ENCODE peak calls at places on chromosomes 13 and 19, in six cellular contexts. One of them, this sample, is unnamed.

GRCh38 chr13:80161219-80161618 is 179.7 kb downstream of the SPRY2 start:
- DNase-seq in IMR-90: no peak
- DNase-seq in H9: no peak
- DNase-seq in neuronal stem cell: no peak
- DNase-seq in trophoblast cell: no peak
- DNase-seq in mesenchymal stem cell: no peak
- DNase-seq in this sample: no peak

GRCh38 chr19:18432275-18433038 is 5.5 kb downstream of the ISYNA1 start:
- DNase-seq in IMR-90: no peak
- DNase-seq in H9: no peak
- DNase-seq in neuronal stem cell: no peak
- DNase-seq in trophoblast cell: no peak
- DNase-seq in mesenchymal stem cell: peak; percentile 28
- DNase-seq in this sample: no peak

GRCh38 chr13:101115762-101116161 is 300.5 kb downstream of the NALCN start:
- DNase-seq in IMR-90: no peak
- DNase-seq in H9: peak; percentile 36
- DNase-seq in neuronal stem cell: no peak
- DNase-seq in trophoblast cell: no peak
- DNase-seq in mesenchymal stem cell: peak; percentile 28
- DNase-seq in this sample: no peak

GRCh38 chr13:79548886-79549285 is 67.9 kb downstream of the NDFIP2 start:
- DNase-seq in IMR-90: peak; percentile 11
- DNase-seq in H9: no peak
- DNase-seq in neuronal stem cell: no peak
- DNase-seq in trophoblast cell: no peak
- DNase-seq in mesenchymal stem cell: peak; percentile 45
- DNase-seq in this sample: no peak

GRCh38 chr19:1884719-1885334 is 469 bp downstream of the ABHD17A start:
- DNase-seq in IMR-90: no peak
- DNase-seq in H9: peak; percentile 30
- DNase-seq in neuronal stem cell: no peak
- DNase-seq in trophoblast cell: no peak
- DNase-seq in mesenchymal stem cell: peak; percentile 37
- DNase-seq in this sample: no peak

GRCh38 chr13:95624020-95624419 is 20.5 kb downstream of the DZIP1 start:
- DNase-seq in IMR-90: peak; percentile 64
- DNase-seq in H9: peak; percentile 36
- DNase-seq in neuronal stem cell: peak; percentile 51
- DNase-seq in trophoblast cell: peak; percentile 30
- DNase-seq in mesenchymal stem cell: peak; percentile 57
- DNase-seq in this sample: no peak

GRCh38 chr13:113672002-113672651 is 5.1 kb downstream of the GRK1 start:
- DNase-seq in IMR-90: no peak
- DNase-seq in H9: no peak
- DNase-seq in neuronal stem cell: no peak
- DNase-seq in trophoblast cell: no peak
- DNase-seq in mesenchymal stem cell: no peak
- DNase-seq in this sample: no peak

GRCh38 chr13:90545070-90545840 is 802.2 kb upstream of the MIR17HG start:
- DNase-seq in IMR-90: no peak
- DNase-seq in H9: no peak
- DNase-seq in neuronal stem cell: no peak
- DNase-seq in trophoblast cell: no peak
- DNase-seq in mesenchymal stem cell: no peak
- DNase-seq in this sample: no peak

GRCh38 chr13:59770451-59770850 is 393.3 kb downstream of the DIAPH3 start:
- DNase-seq in IMR-90: no peak
- DNase-seq in H9: no peak
- DNase-seq in neuronal stem cell: no peak
- DNase-seq in trophoblast cell: no peak
- DNase-seq in mesenchymal stem cell: no peak
- DNase-seq in this sample: no peak

GRCh38 chr13:32940601-32941000 is 75.6 kb upstream of the KL start:
- DNase-seq in IMR-90: peak; percentile 56
- DNase-seq in H9: no peak
- DNase-seq in neuronal stem cell: no peak
- DNase-seq in trophoblast cell: no peak
- DNase-seq in mesenchymal stem cell: peak; percentile 71
- DNase-seq in this sample: no peak

GRCh38 chr13:40617801-40618356 is 48.6 kb downstream of the FOXO1 start:
- DNase-seq in IMR-90: no peak
- DNase-seq in H9: no peak
- DNase-seq in neuronal stem cell: no peak
- DNase-seq in trophoblast cell: peak; percentile 34
- DNase-seq in mesenchymal stem cell: no peak
- DNase-seq in this sample: no peak

GRCh38 chr19:58568731-58569130 is 4.4 kb downstream of the MZF1 start:
- DNase-seq in IMR-90: no peak
- DNase-seq in H9: no peak
- DNase-seq in neuronal stem cell: no peak
- DNase-seq in trophoblast cell: no peak
- DNase-seq in mesenchymal stem cell: no peak
- DNase-seq in this sample: no peak

GRCh38 chr13:71499944-71500514 is 367.0 kb downstream of the DACH1 start:
- DNase-seq in IMR-90: no peak
- DNase-seq in H9: no peak
- DNase-seq in neuronal stem cell: no peak
- DNase-seq in trophoblast cell: no peak
- DNase-seq in mesenchymal stem cell: no peak
- DNase-seq in this sample: no peak

GRCh38 chr19:49145485-49146407 is 9.4 kb downstream of the HRC start:
- DNase-seq in IMR-90: peak; percentile 71
- DNase-seq in H9: peak; percentile 96
- DNase-seq in neuronal stem cell: peak; percentile 98
- DNase-seq in trophoblast cell: peak; percentile 45
- DNase-seq in mesenchymal stem cell: peak; percentile 83
- DNase-seq in this sample: peak; percentile 99

GRCh38 chr19:19211499-19212432 is at the start of gene NCAN:
- DNase-seq in IMR-90: no peak
- DNase-seq in H9: peak; percentile 47
- DNase-seq in neuronal stem cell: peak; percentile 42
- DNase-seq in trophoblast cell: no peak
- DNase-seq in mesenchymal stem cell: no peak
- DNase-seq in this sample: no peak

GRCh38 chr19:13734751-13735150 is 29.6 kb upstream of the MRI1 start:
- DNase-seq in IMR-90: no peak
- DNase-seq in H9: no peak
- DNase-seq in neuronal stem cell: no peak
- DNase-seq in trophoblast cell: no peak
- DNase-seq in mesenchymal stem cell: no peak
- DNase-seq in this sample: no peak

GRCh38 chr13:109654341-109655205 is 131.8 kb downstream of the IRS2 start:
- DNase-seq in IMR-90: no peak
- DNase-seq in H9: no peak
- DNase-seq in neuronal stem cell: no peak
- DNase-seq in trophoblast cell: no peak
- DNase-seq in mesenchymal stem cell: peak; percentile 55
- DNase-seq in this sample: no peak

GRCh38 chr13:32309812-32310706 is 5.1 kb downstream of the ZAR1L start:
- DNase-seq in IMR-90: peak; percentile 72
- DNase-seq in H9: peak; percentile 32
- DNase-seq in neuronal stem cell: peak; percentile 41
- DNase-seq in trophoblast cell: peak; percentile 16
- DNase-seq in mesenchymal stem cell: peak; percentile 65
- DNase-seq in this sample: no peak

GRCh38 chr19:55866521-55866920 is 30.2 kb downstream of the NLRP4 start:
- DNase-seq in IMR-90: no peak
- DNase-seq in H9: no peak
- DNase-seq in neuronal stem cell: no peak
- DNase-seq in trophoblast cell: no peak
- DNase-seq in mesenchymal stem cell: no peak
- DNase-seq in this sample: no peak

GRCh38 chr19:3642987-3643386 is 16.4 kb upstream of the CACTIN start:
- DNase-seq in IMR-90: no peak
- DNase-seq in H9: peak; percentile 73
- DNase-seq in neuronal stem cell: no peak
- DNase-seq in trophoblast cell: no peak
- DNase-seq in mesenchymal stem cell: peak; percentile 14
- DNase-seq in this sample: no peak

GRCh38 chr19:3645067-3645396 is 18.4 kb upstream of the CACTIN start:
- DNase-seq in IMR-90: no peak
- DNase-seq in H9: no peak
- DNase-seq in neuronal stem cell: no peak
- DNase-seq in trophoblast cell: no peak
- DNase-seq in mesenchymal stem cell: no peak
- DNase-seq in this sample: no peak

GRCh38 chr19:3644351-3645066 is 17.9 kb upstream of the CACTIN start:
- DNase-seq in IMR-90: peak; percentile 49
- DNase-seq in H9: no peak
- DNase-seq in neuronal stem cell: no peak
- DNase-seq in trophoblast cell: no peak
- DNase-seq in mesenchymal stem cell: no peak
- DNase-seq in this sample: no peak

GRCh38 chr19:3642296-3642695 is 15.7 kb upstream of the CACTIN start:
- DNase-seq in IMR-90: no peak
- DNase-seq in H9: no peak
- DNase-seq in neuronal stem cell: no peak
- DNase-seq in trophoblast cell: no peak
- DNase-seq in mesenchymal stem cell: no peak
- DNase-seq in this sample: no peak

GRCh38 chr19:3643592-3644313 is 17.2 kb upstream of the CACTIN start:
- DNase-seq in IMR-90: no peak
- DNase-seq in H9: no peak
- DNase-seq in neuronal stem cell: no peak
- DNase-seq in trophoblast cell: peak; percentile 67
- DNase-seq in mesenchymal stem cell: no peak
- DNase-seq in this sample: no peak
- H4K91ac ChIP-seq in IMR-90: no peak overlapping the region
- H4K91ac ChIP-seq in H9: no peak overlapping the region
- H4K91ac ChIP-seq in neuronal stem cell: no peak overlapping the region
- H4K91ac ChIP-seq in trophoblast cell: no peak overlapping the region
- H4K91ac ChIP-seq in mesenchymal stem cell: no peak overlapping the region
- H4K91ac ChIP-seq in this sample: no peak overlapping the region

GRCh38 chr13:102311433-102311796 is 90.4 kb downstream of the FGF14 start:
- DNase-seq in IMR-90: no peak
- DNase-seq in H9: no peak
- DNase-seq in neuronal stem cell: no peak
- DNase-seq in trophoblast cell: no peak
- DNase-seq in mesenchymal stem cell: no peak
- DNase-seq in this sample: no peak

GRCh38 chr13:102312841-102313240 is 89.0 kb downstream of the FGF14 start:
- DNase-seq in IMR-90: no peak
- DNase-seq in H9: no peak
- DNase-seq in neuronal stem cell: no peak
- DNase-seq in trophoblast cell: no peak
- DNase-seq in mesenchymal stem cell: no peak
- DNase-seq in this sample: no peak

GRCh38 chr13:102310691-102311432 is 91.0 kb downstream of the FGF14 start:
- DNase-seq in IMR-90: no peak
- DNase-seq in H9: no peak
- DNase-seq in neuronal stem cell: no peak
- DNase-seq in trophoblast cell: no peak
- DNase-seq in mesenchymal stem cell: no peak
- DNase-seq in this sample: no peak

GRCh38 chr13:102311901-102312300 is 89.9 kb downstream of the FGF14 start:
- DNase-seq in IMR-90: no peak
- DNase-seq in H9: no peak
- DNase-seq in neuronal stem cell: no peak
- DNase-seq in trophoblast cell: no peak
- DNase-seq in mesenchymal stem cell: no peak
- DNase-seq in this sample: no peak

DNA sequence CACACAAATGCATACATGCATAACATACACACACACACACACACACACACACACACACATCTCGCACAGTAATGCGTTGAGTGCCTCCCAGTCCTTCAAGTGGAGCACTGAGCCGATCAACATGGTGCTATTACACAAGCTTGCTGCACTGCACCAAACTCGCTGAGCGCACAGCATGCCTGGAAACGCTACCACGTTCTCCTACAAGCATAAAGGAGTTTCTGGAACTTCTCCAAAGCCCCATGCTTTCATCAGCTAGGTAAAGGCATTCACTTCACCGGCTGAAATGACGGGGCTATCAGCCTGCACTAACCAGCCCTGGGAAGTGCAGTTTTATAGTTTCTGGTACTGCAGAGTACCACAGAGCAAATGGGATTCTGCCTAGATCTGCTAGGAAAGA is 92.7 kb downstream of the FGF14 start:
- DNase-seq in IMR-90: no peak
- DNase-seq in H9: no peak
- DNase-seq in neuronal stem cell: no peak
- DNase-seq in trophoblast cell: no peak
- DNase-seq in mesenchymal stem cell: no peak
- DNase-seq in this sample: no peak
- H4K91ac ChIP-seq in IMR-90: no peak overlapping the region
- H4K91ac ChIP-seq in H9: no peak overlapping the region
- H4K91ac ChIP-seq in neuronal stem cell: no peak overlapping the region
- H4K91ac ChIP-seq in trophoblast cell: no peak overlapping the region
- H4K91ac ChIP-seq in mesenchymal stem cell: peak overlapping the region; percentile 49
- H4K91ac ChIP-seq in this sample: no peak overlapping the region

DNA sequence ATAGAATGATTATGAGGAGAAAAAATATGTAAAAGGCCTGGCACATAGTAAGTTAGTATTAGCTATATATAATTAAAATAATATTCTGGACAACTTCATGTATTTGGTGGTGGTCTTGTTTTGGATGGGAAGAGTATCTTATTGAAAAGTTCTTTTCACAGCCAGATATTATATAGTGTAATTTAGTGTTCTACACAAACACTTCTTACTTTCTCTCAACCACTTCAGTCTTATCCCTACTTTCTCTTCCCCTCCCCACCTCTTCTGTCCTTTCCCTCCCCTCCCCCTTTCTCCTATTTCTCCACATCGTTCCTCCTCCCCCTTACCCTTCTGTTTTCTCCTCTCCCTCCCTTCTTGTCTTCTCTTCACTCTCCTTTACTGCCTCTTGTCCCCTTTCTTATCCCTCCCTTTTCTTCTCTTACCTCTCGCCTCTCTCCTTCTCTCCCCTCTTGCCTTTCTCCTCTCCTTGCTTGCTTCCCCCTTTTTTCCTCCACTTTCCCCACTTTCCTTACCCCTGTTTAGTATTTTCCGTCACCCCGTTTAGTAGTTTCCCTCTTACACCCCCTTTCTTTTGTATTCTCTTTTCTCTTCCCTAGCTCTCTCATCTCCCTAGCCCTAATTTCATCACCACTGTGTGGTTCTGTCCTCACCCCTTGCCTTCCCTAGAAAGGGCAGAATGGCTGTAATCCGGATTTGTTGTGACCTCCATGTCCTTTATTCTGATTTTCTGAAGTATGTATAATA is 107.2 kb upstream of the MLNR start:
- DNase-seq in IMR-90: peak; percentile 4
- DNase-seq in H9: peak; percentile 28
- DNase-seq in neuronal stem cell: peak; percentile 23
- DNase-seq in trophoblast cell: no peak
- DNase-seq in mesenchymal stem cell: peak; percentile 19
- DNase-seq in this sample: no peak
- H4K91ac ChIP-seq in IMR-90: peak overlapping the region; percentile 70
- H4K91ac ChIP-seq in H9: no peak overlapping the region
- H4K91ac ChIP-seq in neuronal stem cell: no peak overlapping the region
- H4K91ac ChIP-seq in trophoblast cell: peak overlapping the region; percentile 4
- H4K91ac ChIP-seq in mesenchymal stem cell: no peak overlapping the region
- H4K91ac ChIP-seq in this sample: peak overlapping the region; percentile 29

DNA sequence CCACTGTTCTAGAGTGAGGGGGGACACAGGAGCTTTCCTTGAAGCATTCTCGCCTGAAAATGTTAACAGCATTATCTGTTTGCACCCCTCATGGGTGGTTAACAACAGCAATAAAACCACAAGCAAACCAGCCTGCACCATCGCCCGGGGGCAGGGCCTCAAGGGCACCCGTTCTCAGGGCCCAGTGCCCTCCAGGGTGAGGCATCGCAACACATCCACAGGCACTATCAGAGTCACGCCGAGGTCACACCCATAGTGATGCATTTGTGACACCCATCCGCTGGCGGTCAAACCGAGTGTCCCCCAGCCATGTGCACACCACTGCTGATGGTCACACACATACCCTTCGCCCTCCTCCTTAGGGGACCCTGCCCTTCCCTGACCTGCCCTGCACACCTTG is 4.6 kb downstream of the FUT5 start:
- DNase-seq in IMR-90: no peak
- DNase-seq in H9: no peak
- DNase-seq in neuronal stem cell: no peak
- DNase-seq in trophoblast cell: no peak
- DNase-seq in mesenchymal stem cell: no peak
- DNase-seq in this sample: no peak
- H4K91ac ChIP-seq in IMR-90: no peak overlapping the region
- H4K91ac ChIP-seq in H9: no peak overlapping the region
- H4K91ac ChIP-seq in neuronal stem cell: no peak overlapping the region
- H4K91ac ChIP-seq in trophoblast cell: no peak overlapping the region
- H4K91ac ChIP-seq in mesenchymal stem cell: no peak overlapping the region
- H4K91ac ChIP-seq in this sample: no peak overlapping the region